ENCODE peak calls at places on chromosomes 12 and 14, in eight cellular contexts. One of them, this sample, is unnamed. For H3K27me3, the result is how much of the 10 kb centered on the place peaks cover.

GRCh38 chr14:85122690-85123089 is 407.3 kb upstream of the FLRT2 start:
- DNase-seq in lower lobe of right lung: no peak
- DNase-seq in PC-3: peak
- DNase-seq in HCT116: no peak
- DNase-seq in ovary: no peak
- DNase-seq in psoas muscle: no peak
- DNase-seq in GM23248: no peak
- DNase-seq in prostate gland: peak
- DNase-seq in this sample: peak

GRCh38 chr14:28375295-28375694 is 391.3 kb upstream of the FOXG1 start:
- DNase-seq in HCT116: no peak
- DNase-seq in ovary: no peak
- DNase-seq in PC-3: peak
- DNase-seq in lower lobe of right lung: no peak
- DNase-seq in GM23248: no peak
- DNase-seq in prostate gland: no peak
- DNase-seq in psoas muscle: no peak
- DNase-seq in this sample: peak

GRCh38 chr12:115259968-115260806 is 576.2 kb upstream of the TBX3 start:
- DNase-seq in ovary: no peak
- DNase-seq in GM23248: no peak
- DNase-seq in lower lobe of right lung: no peak
- DNase-seq in psoas muscle: no peak
- DNase-seq in PC-3: no peak
- DNase-seq in prostate gland: no peak
- DNase-seq in HCT116: no peak
- DNase-seq in this sample: no peak

GRCh38 chr12:57008113-57008687 is 1.9 kb upstream of the ZBTB39 start:
- DNase-seq in ovary: no peak
- DNase-seq in psoas muscle: no peak
- DNase-seq in PC-3: peak
- DNase-seq in HCT116: peak
- DNase-seq in GM23248: peak
- DNase-seq in prostate gland: no peak
- DNase-seq in lower lobe of right lung: no peak
- DNase-seq in this sample: peak

GRCh38 chr14:103679351-103679750 is 35.9 kb downstream of the XRCC3 start:
- DNase-seq in HCT116: peak
- DNase-seq in PC-3: peak
- DNase-seq in prostate gland: peak
- DNase-seq in lower lobe of right lung: peak
- DNase-seq in ovary: no peak
- DNase-seq in psoas muscle: peak
- DNase-seq in GM23248: peak
- DNase-seq in this sample: peak

GRCh38 chr14:104096318-104096717 is 10.8 kb downstream of the ASPG start:
- DNase-seq in psoas muscle: peak
- DNase-seq in lower lobe of right lung: no peak
- DNase-seq in HCT116: no peak
- DNase-seq in PC-3: no peak
- DNase-seq in prostate gland: no peak
- DNase-seq in ovary: no peak
- DNase-seq in GM23248: no peak
- DNase-seq in this sample: no peak

GRCh38 chr12:84913151-84913550 is 552 bp upstream of the SLC6A15 start:
- DNase-seq in PC-3: no peak
- DNase-seq in psoas muscle: no peak
- DNase-seq in ovary: no peak
- DNase-seq in GM23248: no peak
- DNase-seq in prostate gland: no peak
- DNase-seq in lower lobe of right lung: no peak
- DNase-seq in HCT116: no peak
- DNase-seq in this sample: no peak

GRCh38 chr14:95895720-95896119 is 19.1 kb downstream of the TUNAR start:
- DNase-seq in PC-3: peak
- DNase-seq in prostate gland: no peak
- DNase-seq in GM23248: peak
- DNase-seq in ovary: no peak
- DNase-seq in HCT116: peak
- DNase-seq in psoas muscle: no peak
- DNase-seq in lower lobe of right lung: no peak
- DNase-seq in this sample: no peak

GRCh38 chr12:115404761-115405470 is 720.9 kb upstream of the TBX3 start:
- DNase-seq in prostate gland: no peak
- DNase-seq in psoas muscle: no peak
- DNase-seq in lower lobe of right lung: no peak
- DNase-seq in GM23248: peak
- DNase-seq in HCT116: no peak
- DNase-seq in PC-3: peak
- DNase-seq in ovary: no peak
- DNase-seq in this sample: peak

GRCh38 chr12:87806310-87806709 is 222.9 kb downstream of the C12orf50 start:
- DNase-seq in PC-3: no peak
- DNase-seq in HCT116: no peak
- DNase-seq in lower lobe of right lung: no peak
- DNase-seq in psoas muscle: no peak
- DNase-seq in GM23248: no peak
- DNase-seq in ovary: no peak
- DNase-seq in prostate gland: no peak
- DNase-seq in this sample: no peak

GRCh38 chr14:86646688-86647687 is 1117.0 kb downstream of the FLRT2 start:
- DNase-seq in HCT116: no peak
- DNase-seq in ovary: no peak
- DNase-seq in PC-3: peak
- DNase-seq in GM23248: peak
- DNase-seq in psoas muscle: no peak
- DNase-seq in lower lobe of right lung: no peak
- DNase-seq in prostate gland: no peak
- DNase-seq in this sample: no peak

GRCh38 chr12:25051583-25052190 is 102.8 kb upstream of the BCAT1 start:
- DNase-seq in prostate gland: no peak
- DNase-seq in HCT116: no peak
- DNase-seq in psoas muscle: no peak
- DNase-seq in GM23248: no peak
- DNase-seq in lower lobe of right lung: peak
- DNase-seq in PC-3: no peak
- DNase-seq in ovary: no peak
- DNase-seq in this sample: no peak
- H3K27ac ChIP-seq in prostate gland: no peak
- H3K27ac ChIP-seq in HCT116: no peak
- H3K27ac ChIP-seq in psoas muscle: no peak
- H3K27ac ChIP-seq in GM23248: no peak
- H3K27ac ChIP-seq in lower lobe of right lung: peak
- H3K27ac ChIP-seq in PC-3: no peak
- H3K27ac ChIP-seq in ovary: no peak
- H3K27ac ChIP-seq in this sample: no peak

GRCh38 chr12:49803693-49804450 is 24.3 kb downstream of the NCKAP5L start:
- DNase-seq in lower lobe of right lung: no peak
- DNase-seq in GM23248: no peak
- DNase-seq in HCT116: no peak
- DNase-seq in psoas muscle: peak
- DNase-seq in PC-3: no peak
- DNase-seq in ovary: no peak
- DNase-seq in prostate gland: no peak
- DNase-seq in this sample: no peak
- H3K4me3 ChIP-seq in lower lobe of right lung: no peak
- H3K4me3 ChIP-seq in GM23248: no peak
- H3K4me3 ChIP-seq in HCT116: no peak
- H3K4me3 ChIP-seq in psoas muscle: no peak
- H3K4me3 ChIP-seq in PC-3: no peak
- H3K4me3 ChIP-seq in ovary: no peak
- H3K4me3 ChIP-seq in prostate gland: no peak
- H3K4me3 ChIP-seq in this sample: no peak

DNA sequence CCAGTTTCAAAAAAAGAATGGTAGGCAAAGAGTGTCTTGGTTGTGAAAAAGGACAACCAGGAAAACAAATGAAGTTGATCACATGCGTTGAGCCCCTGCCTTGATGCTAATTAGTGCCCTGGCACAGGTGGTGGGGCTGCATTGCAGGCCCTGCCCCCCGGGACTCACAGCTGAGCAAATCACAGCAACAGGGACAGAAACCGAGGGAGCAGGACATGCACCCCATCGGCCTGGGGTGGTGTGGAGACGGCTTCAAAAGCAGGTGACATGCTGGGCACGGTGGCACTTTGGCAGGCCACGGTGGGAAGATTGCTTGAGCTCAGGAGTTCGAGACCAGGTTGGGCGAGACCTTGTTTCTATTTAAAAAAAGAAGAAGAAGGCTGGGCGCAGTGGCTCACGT is 1.1 kb upstream of the PAPLN start:
- DNase-seq in GM23248: no peak
- DNase-seq in lower lobe of right lung: no peak
- DNase-seq in prostate gland: no peak
- DNase-seq in HCT116: no peak
- DNase-seq in psoas muscle: no peak
- DNase-seq in ovary: no peak
- DNase-seq in PC-3: no peak
- DNase-seq in this sample: no peak
- H3K27me3 ChIP-seq in GM23248: under half
- H3K27me3 ChIP-seq in lower lobe of right lung: under half
- H3K27me3 ChIP-seq in prostate gland: under half
- H3K27me3 ChIP-seq in HCT116: under half
- H3K27me3 ChIP-seq in psoas muscle: under half
- H3K27me3 ChIP-seq in ovary: under half
- H3K27me3 ChIP-seq in PC-3: half or more
- H3K27me3 ChIP-seq in this sample: under half

DNA sequence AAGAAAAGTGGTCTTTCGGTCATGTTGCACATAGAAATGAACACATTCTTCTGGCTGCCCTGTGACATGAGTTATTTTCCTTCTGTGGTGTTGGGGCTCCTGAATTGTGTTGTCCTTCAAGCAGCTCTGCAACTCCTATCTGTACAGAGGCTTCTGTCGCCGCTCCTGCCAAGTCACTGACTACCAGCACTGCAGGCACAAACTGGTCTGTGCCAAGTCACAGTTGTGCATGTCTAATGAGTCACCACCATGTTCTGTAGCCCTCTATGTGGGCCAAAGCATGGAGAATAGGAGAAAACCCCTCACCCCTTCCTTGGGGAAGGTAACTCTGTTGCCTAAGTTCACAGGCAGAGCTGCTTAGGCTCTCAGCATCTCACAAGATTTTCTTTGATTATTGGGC is 283.3 kb downstream of the RPL10L start:
- DNase-seq in psoas muscle: no peak
- DNase-seq in lower lobe of right lung: no peak
- DNase-seq in prostate gland: no peak
- DNase-seq in PC-3: no peak
- DNase-seq in HCT116: no peak
- DNase-seq in ovary: no peak
- DNase-seq in GM23248: no peak
- DNase-seq in this sample: no peak
- H3K27ac ChIP-seq in psoas muscle: no peak
- H3K27ac ChIP-seq in lower lobe of right lung: no peak
- H3K27ac ChIP-seq in prostate gland: no peak
- H3K27ac ChIP-seq in PC-3: no peak
- H3K27ac ChIP-seq in HCT116: no peak
- H3K27ac ChIP-seq in ovary: no peak
- H3K27ac ChIP-seq in GM23248: no peak
- H3K27ac ChIP-seq in this sample: no peak

GRCh38 chr14:37590810-37591139 is 4.3 kb downstream of the FOXA1 start:
- DNase-seq in PC-3: peak
- DNase-seq in HCT116: no peak
- DNase-seq in GM23248: no peak
- DNase-seq in psoas muscle: no peak
- DNase-seq in ovary: no peak
- DNase-seq in lower lobe of right lung: no peak
- DNase-seq in prostate gland: no peak
- DNase-seq in this sample: no peak

GRCh38 chr14:37592288-37593274 is 2.5 kb downstream of the FOXA1 start:
- DNase-seq in GM23248: no peak
- DNase-seq in PC-3: peak
- DNase-seq in ovary: no peak
- DNase-seq in lower lobe of right lung: no peak
- DNase-seq in HCT116: no peak
- DNase-seq in psoas muscle: no peak
- DNase-seq in prostate gland: no peak
- DNase-seq in this sample: no peak

GRCh38 chr14:37591311-37591940 is 3.6 kb downstream of the FOXA1 start:
- DNase-seq in PC-3: peak
- DNase-seq in prostate gland: peak
- DNase-seq in GM23248: no peak
- DNase-seq in ovary: no peak
- DNase-seq in psoas muscle: no peak
- DNase-seq in HCT116: no peak
- DNase-seq in lower lobe of right lung: peak
- DNase-seq in this sample: no peak

GRCh38 chr14:37590096-37590809 is 4.8 kb downstream of the FOXA1 start:
- DNase-seq in lower lobe of right lung: no peak
- DNase-seq in GM23248: no peak
- DNase-seq in ovary: no peak
- DNase-seq in PC-3: peak
- DNase-seq in prostate gland: no peak
- DNase-seq in psoas muscle: no peak
- DNase-seq in HCT116: no peak
- DNase-seq in this sample: no peak

GRCh38 chr14:37591941-37592287 is 3.1 kb downstream of the FOXA1 start:
- DNase-seq in GM23248: no peak
- DNase-seq in HCT116: no peak
- DNase-seq in prostate gland: no peak
- DNase-seq in lower lobe of right lung: no peak
- DNase-seq in PC-3: peak
- DNase-seq in ovary: no peak
- DNase-seq in psoas muscle: no peak
- DNase-seq in this sample: no peak
- H3K4me3 ChIP-seq in GM23248: no peak
- H3K4me3 ChIP-seq in HCT116: no peak
- H3K4me3 ChIP-seq in prostate gland: peak
- H3K4me3 ChIP-seq in lower lobe of right lung: peak
- H3K4me3 ChIP-seq in PC-3: peak
- H3K4me3 ChIP-seq in ovary: peak
- H3K4me3 ChIP-seq in psoas muscle: no peak
- H3K4me3 ChIP-seq in this sample: no peak

GRCh38 chr14:24913026-24913425 is 136.9 kb downstream of the STXBP6 start:
- DNase-seq in GM23248: peak
- DNase-seq in lower lobe of right lung: no peak
- DNase-seq in HCT116: no peak
- DNase-seq in prostate gland: no peak
- DNase-seq in ovary: no peak
- DNase-seq in PC-3: no peak
- DNase-seq in psoas muscle: no peak
- DNase-seq in this sample: no peak
- H3K27me3 ChIP-seq in GM23248: under half
- H3K27me3 ChIP-seq in lower lobe of right lung: under half
- H3K27me3 ChIP-seq in HCT116: under half
- H3K27me3 ChIP-seq in prostate gland: under half
- H3K27me3 ChIP-seq in ovary: under half
- H3K27me3 ChIP-seq in PC-3: under half
- H3K27me3 ChIP-seq in psoas muscle: under half
- H3K27me3 ChIP-seq in this sample: under half

GRCh38 chr12:69698054-69698453 is 1.0 kb downstream of the BEST3 start:
- DNase-seq in prostate gland: no peak
- DNase-seq in PC-3: no peak
- DNase-seq in HCT116: no peak
- DNase-seq in ovary: no peak
- DNase-seq in psoas muscle: no peak
- DNase-seq in GM23248: no peak
- DNase-seq in lower lobe of right lung: no peak
- DNase-seq in this sample: no peak
- H3K27ac ChIP-seq in prostate gland: peak
- H3K27ac ChIP-seq in PC-3: no peak
- H3K27ac ChIP-seq in HCT116: no peak
- H3K27ac ChIP-seq in ovary: no peak
- H3K27ac ChIP-seq in psoas muscle: peak
- H3K27ac ChIP-seq in GM23248: no peak
- H3K27ac ChIP-seq in lower lobe of right lung: no peak
- H3K27ac ChIP-seq in this sample: no peak